ENCODE peak calls at places on chromosome 22, in five cellular contexts. One of them, this sample, is unnamed.

GRCh38 chr22:41598081-41598480 is 8.4 kb upstream of the PMM1 start:
- DNase-seq in stimulated activated CD8-positive, alpha-beta memory T cell treated with anti-CD3 and anti-CD28 coated beads, Interleukin-2, amount 100 ng/mL, for 1 hour: no peak
- DNase-seq in A549: no peak
- DNase-seq in SW480: no peak
- DNase-seq in uterus: no peak
- DNase-seq in this sample: peak; percentile 72

GRCh38 chr22:45709866-45710265 is 38.2 kb downstream of the ATXN10 start:
- DNase-seq in stimulated activated CD8-positive, alpha-beta memory T cell treated with anti-CD3 and anti-CD28 coated beads, Interleukin-2, amount 100 ng/mL, for 1 hour: no peak
- DNase-seq in A549: no peak
- DNase-seq in SW480: no peak
- DNase-seq in uterus: no peak
- DNase-seq in this sample: no peak

GRCh38 chr22:28027453-28028448 is 108.7 kb upstream of the PITPNB start:
- DNase-seq in stimulated activated CD8-positive, alpha-beta memory T cell treated with anti-CD3 and anti-CD28 coated beads, Interleukin-2, amount 100 ng/mL, for 1 hour: no peak
- DNase-seq in A549: no peak
- DNase-seq in SW480: no peak
- DNase-seq in uterus: no peak
- DNase-seq in this sample: no peak

GRCh38 chr22:31329453-31330215 is 16.5 kb downstream of the PATZ1 start:
- DNase-seq in stimulated activated CD8-positive, alpha-beta memory T cell treated with anti-CD3 and anti-CD28 coated beads, Interleukin-2, amount 100 ng/mL, for 1 hour: no peak
- DNase-seq in A549: no peak
- DNase-seq in SW480: no peak
- DNase-seq in uterus: peak; percentile 68
- DNase-seq in this sample: no peak

GRCh38 chr22:46450931-46451660 is 86.3 kb downstream of the CELSR1 start:
- DNase-seq in stimulated activated CD8-positive, alpha-beta memory T cell treated with anti-CD3 and anti-CD28 coated beads, Interleukin-2, amount 100 ng/mL, for 1 hour: no peak
- DNase-seq in A549: no peak
- DNase-seq in SW480: no peak
- DNase-seq in uterus: no peak
- DNase-seq in this sample: peak; percentile 43

GRCh38 chr22:50696251-50696798 is 23.7 kb downstream of the SHANK3 start:
- DNase-seq in stimulated activated CD8-positive, alpha-beta memory T cell treated with anti-CD3 and anti-CD28 coated beads, Interleukin-2, amount 100 ng/mL, for 1 hour: no peak
- DNase-seq in A549: no peak
- DNase-seq in SW480: no peak
- DNase-seq in uterus: no peak
- DNase-seq in this sample: no peak

GRCh38 chr22:45185718-45186511 is 22.2 kb downstream of the NUP50 start:
- DNase-seq in stimulated activated CD8-positive, alpha-beta memory T cell treated with anti-CD3 and anti-CD28 coated beads, Interleukin-2, amount 100 ng/mL, for 1 hour: no peak
- DNase-seq in A549: no peak
- DNase-seq in SW480: no peak
- DNase-seq in uterus: no peak
- DNase-seq in this sample: no peak

GRCh38 chr22:26023104-26023775 is 146.0 kb upstream of the SEZ6L start:
- DNase-seq in stimulated activated CD8-positive, alpha-beta memory T cell treated with anti-CD3 and anti-CD28 coated beads, Interleukin-2, amount 100 ng/mL, for 1 hour: no peak
- DNase-seq in A549: no peak
- DNase-seq in SW480: no peak
- DNase-seq in uterus: no peak
- DNase-seq in this sample: no peak

GRCh38 chr22:44965171-44965570 is 44.6 kb downstream of the PHF21B start:
- DNase-seq in stimulated activated CD8-positive, alpha-beta memory T cell treated with anti-CD3 and anti-CD28 coated beads, Interleukin-2, amount 100 ng/mL, for 1 hour: no peak
- DNase-seq in A549: no peak
- DNase-seq in SW480: no peak
- DNase-seq in uterus: no peak
- DNase-seq in this sample: no peak

GRCh38 chr22:33803371-33803770 is 116.9 kb downstream of the LARGE1 start:
- DNase-seq in stimulated activated CD8-positive, alpha-beta memory T cell treated with anti-CD3 and anti-CD28 coated beads, Interleukin-2, amount 100 ng/mL, for 1 hour: no peak
- DNase-seq in A549: no peak
- DNase-seq in SW480: no peak
- DNase-seq in uterus: peak; percentile 65
- DNase-seq in this sample: peak; percentile 87

GRCh38 chr22:36977401-36977861 is 41.8 kb downstream of the TST start:
- DNase-seq in stimulated activated CD8-positive, alpha-beta memory T cell treated with anti-CD3 and anti-CD28 coated beads, Interleukin-2, amount 100 ng/mL, for 1 hour: peak; percentile 74
- DNase-seq in A549: peak; percentile 70
- DNase-seq in SW480: peak; percentile 35
- DNase-seq in uterus: peak; percentile 37
- DNase-seq in this sample: no peak

GRCh38 chr22:40592352-40593113 is 44.0 kb downstream of the MRTFA start:
- DNase-seq in stimulated activated CD8-positive, alpha-beta memory T cell treated with anti-CD3 and anti-CD28 coated beads, Interleukin-2, amount 100 ng/mL, for 1 hour: no peak
- DNase-seq in A549: no peak
- DNase-seq in SW480: no peak
- DNase-seq in uterus: no peak
- DNase-seq in this sample: no peak

This sample was measured in epithelial cell of prostate.